ENCODE peak calls at places on chromosomes 13 and 19, in five cellular contexts. G, Y, S, F and N are unnamed samples.

GRCh38 chr19:43784251-43784980 is 3.6 kb upstream of the KCNN4 start:
- DNase-seq in G (peak), F (peak), Y (peak), S (no peak), N (peak)

GRCh38 chr19:400976-401835 is 7.7 kb downstream of the C2CD4C start:
- DNase-seq in G (no peak), F (no peak), S (peak), Y (no peak), N (no peak)

GRCh38 chr13:99357149-99357596 is 50.0 kb upstream of the GPR183 start:
- DNase-seq in F (peak), Y (peak), G (no peak), S (peak), N (peak)

GRCh38 chr19:7395793-7396192 is 47.1 kb downstream of the ARHGEF18 start:
- DNase-seq in S (no peak), Y (no peak), G (no peak), F (peak), N (no peak)

GRCh38 chr19:15836345-15836594 is 20.8 kb upstream of the OR10H1 start:
- DNase-seq in S (no peak), F (no peak), Y (peak), G (peak), N (peak)

GRCh38 chr13:93290503-93290902 is 63.9 kb downstream of the GPC6 start:
- DNase-seq in F (peak), G (no peak), S (no peak), Y (peak), N (peak)

GRCh38 chr13:109154146-109154545 is 524.7 kb downstream of the MYO16 start:
- DNase-seq in G (no peak), Y (no peak), S (no peak), F (peak), N (peak)

GRCh38 chr19:9847087-9847671 is 12.1 kb downstream of the PIN1 start:
- DNase-seq in F (peak), S (peak), Y (peak), G (peak), N (peak)

GRCh38 chr13:38415233-38415632 is 65.6 kb downstream of the UFM1 start:
- DNase-seq in S (no peak), Y (no peak), F (no peak), G (peak), N (peak)

GRCh38 chr19:30068528-30069395 is 126.7 kb downstream of the URI1 start:
- DNase-seq in F (no peak), S (no peak), Y (no peak), G (no peak), N (no peak)

GRCh38 chr13:70960841-70961443 is 852.7 kb upstream of the KLHL1 start:
- DNase-seq in S (no peak), F (peak), Y (peak), G (peak), N (no peak)

GRCh38 chr13:33072282-33072681 is 56.1 kb downstream of the KL start:
- DNase-seq in S (no peak), F (no peak), G (peak), Y (no peak), N (no peak)

GRCh38 chr13:48502601-48503319 is 30.1 kb downstream of the RCBTB2 start:
- DNase-seq in G (no peak), F (no peak), S (no peak), Y (no peak), N (no peak)

GRCh38 chr13:26019881-26020535 is 31.8 kb downstream of the SHISA2 start:
- DNase-seq in S (peak), Y (peak), F (peak), G (no peak), N (peak)

GRCh38 chr13:76663941-76664340 is 222.3 kb downstream of the KCTD12 start:
- DNase-seq in G (no peak), S (no peak), Y (peak), F (no peak), N (no peak)

GRCh38 chr19:28988066-28988465 is 224.9 kb downstream of the UQCRFS1 start:
- DNase-seq in S (no peak), Y (no peak), G (no peak), F (no peak), N (no peak)

GRCh38 chr19:28987177-28987576 is 225.8 kb downstream of the UQCRFS1 start:
- DNase-seq in G (no peak), Y (no peak), S (no peak), F (no peak), N (no peak)

GRCh38 chr19:28985201-28985600 is 227.8 kb downstream of the UQCRFS1 start:
- DNase-seq in Y (no peak), G (no peak), F (no peak), S (no peak), N (no peak)

GRCh38 chr19:28990522-28990921 is 222.4 kb downstream of the UQCRFS1 start:
- DNase-seq in Y (no peak), S (no peak), G (peak), F (no peak), N (no peak)
- H2AK5ac ChIP-seq in Y (no peak), S (no peak), G (no peak), F (no peak), N (no peak)

DNA sequence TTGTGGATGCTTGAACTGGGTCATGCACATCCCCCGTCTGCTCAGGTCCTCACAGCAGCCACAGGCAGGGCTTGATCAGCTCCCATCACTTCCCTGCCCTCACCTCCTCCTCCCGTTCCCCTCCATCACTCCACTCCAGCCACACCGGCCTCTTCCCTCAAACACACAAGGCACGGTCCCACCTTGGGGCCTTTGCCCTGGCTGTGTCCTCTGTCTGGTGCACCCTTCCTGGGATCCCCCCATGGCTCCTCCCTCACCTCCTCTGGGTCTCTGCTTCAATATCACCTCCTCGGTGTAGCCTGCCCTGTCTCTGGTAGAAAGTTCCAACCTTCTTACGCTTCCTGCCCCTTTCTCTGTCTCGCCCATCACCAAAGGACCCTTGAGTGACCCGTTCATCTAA is 16.0 kb downstream of the GTPBP3 start:
- DNase-seq in Y (no peak), F (no peak), G (no peak), S (no peak), N (no peak)
- H2AK5ac ChIP-seq in Y (no peak), F (no peak), G (no peak), S (peak), N (no peak)

GRCh38 chr19:49591731-49592485 is 926 bp downstream of the PRR12 start:
- DNase-seq in G (peak), F (peak), S (peak), Y (peak), N (peak)
- H2AK5ac ChIP-seq in G (no peak), F (peak), S (no peak), Y (peak), N (no peak)

GRCh38 chr19:38718747-38719543 is 25.3 kb downstream of the CAPN12 start:
- DNase-seq in Y (no peak), G (peak), S (peak), F (peak), N (peak)

GRCh38 chr19:38717855-38718254 is 26.4 kb downstream of the CAPN12 start:
- DNase-seq in G (no peak), F (no peak), S (no peak), Y (no peak), N (no peak)

GRCh38 chr19:38720559-38721236 is 23.6 kb downstream of the CAPN12 start:
- DNase-seq in Y (no peak), F (no peak), G (no peak), S (no peak), N (no peak)

GRCh38 chr19:38721496-38721895 is 22.8 kb downstream of the CAPN12 start:
- DNase-seq in Y (no peak), S (no peak), F (no peak), G (no peak), N (no peak)

DNA sequence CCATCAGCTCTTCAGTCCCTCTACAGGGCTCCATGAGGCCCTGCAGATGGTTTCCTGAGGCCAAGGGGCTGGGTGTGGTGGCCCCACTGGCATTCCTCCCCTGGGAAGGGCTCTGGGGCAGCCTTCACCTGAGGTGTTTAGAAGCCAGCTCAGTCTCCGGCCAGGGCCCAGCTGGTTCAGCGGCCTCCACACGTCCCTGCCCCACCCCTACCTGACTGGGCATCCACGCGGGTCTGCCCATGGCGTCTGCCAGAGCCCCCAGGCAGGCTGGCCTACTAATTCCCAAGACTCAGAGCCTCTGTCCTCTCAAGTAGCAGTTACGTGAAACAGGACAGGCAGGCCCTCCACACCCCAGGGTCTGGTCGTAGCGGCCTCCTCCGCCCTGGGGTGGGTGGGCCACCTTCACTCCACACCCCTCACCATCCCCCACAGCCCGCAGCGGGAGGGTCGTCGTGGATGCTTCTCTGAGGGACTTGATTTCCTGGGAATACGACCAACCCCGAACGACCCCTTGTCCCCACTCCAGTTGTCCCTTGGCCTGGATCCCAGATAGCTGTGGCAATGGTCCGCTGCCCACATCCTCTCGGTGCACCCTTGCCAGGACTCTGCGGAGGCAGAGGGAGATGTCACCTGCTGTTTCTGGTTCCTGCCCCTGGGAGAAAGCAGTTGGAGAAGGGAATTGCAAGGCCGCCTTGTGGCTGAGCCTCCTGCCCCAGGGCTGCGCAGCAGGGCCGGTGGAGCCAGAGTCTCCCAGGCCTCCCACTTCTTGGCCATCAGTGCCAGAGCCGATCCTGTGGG is 24.3 kb downstream of the CAPN12 start:
- DNase-seq in F (no peak), Y (no peak), G (no peak), S (no peak), N (no peak)
- H2AK5ac ChIP-seq in F (peak), Y (peak), G (no peak), S (no peak), N (no peak)

GRCh38 chr19:35791814-35792279 is 16.5 kb downstream of the ARHGAP33 start:
- DNase-seq in G (no peak), Y (no peak), S (no peak), F (no peak), N (no peak)
- H2AK5ac ChIP-seq in G (no peak), Y (no peak), S (no peak), F (no peak), N (no peak)

GRCh38 chr19:33234736-33235135 is 9.1 kb upstream of the SLC7A10 start:
- DNase-seq in F (no peak), S (no peak), Y (no peak), G (no peak), N (no peak)
- H2AK5ac ChIP-seq in F (no peak), S (no peak), Y (no peak), G (no peak), N (no peak)

GRCh38 chr19:49389406-49389805 is 1.4 kb downstream of the KASH5 start:
- DNase-seq in S (no peak), Y (no peak), F (no peak), G (no peak), N (no peak)

GRCh38 chr19:49390131-49390977 is 2.3 kb downstream of the KASH5 start:
- DNase-seq in Y (no peak), G (no peak), F (no peak), S (no peak), N (no peak)

GRCh38 chr19:49391581-49392399 is 3.7 kb downstream of the KASH5 start:
- DNase-seq in Y (peak), S (peak), G (peak), F (peak), N (peak)

GRCh38 chr19:49390978-49391304 is 2.9 kb downstream of the KASH5 start:
- DNase-seq in G (no peak), S (no peak), Y (no peak), F (no peak), N (no peak)

DNA sequence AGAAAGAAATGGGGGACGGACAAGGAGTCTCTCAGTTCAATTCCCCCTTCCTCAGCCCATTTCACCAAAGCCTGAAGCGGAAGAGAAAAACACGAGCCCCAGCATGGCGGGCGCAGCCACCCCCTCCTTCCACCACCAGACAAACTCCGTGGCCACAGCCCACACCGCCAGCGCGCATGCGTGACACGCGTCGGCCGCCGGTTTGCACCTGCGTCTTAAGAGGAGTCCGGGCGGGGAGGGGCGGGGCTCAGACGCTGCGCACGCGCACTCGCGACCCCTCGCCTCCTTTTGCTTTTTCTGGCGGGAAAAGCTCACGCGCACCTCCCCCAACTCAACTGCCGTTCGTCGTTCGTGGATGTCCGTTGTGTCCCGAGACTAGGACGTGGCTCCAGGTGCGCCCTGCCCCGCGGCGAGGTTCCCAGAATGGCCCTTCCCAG is at the start of gene KASH5:
- DNase-seq in G (no peak), Y (peak), F (no peak), S (no peak), N (peak)
- H2AK5ac ChIP-seq in G (no peak), Y (no peak), F (no peak), S (no peak), N (no peak)

GRCh38 chr19:42369433-42370067 is 20.5 kb downstream of the CNFN start:
- DNase-seq in F (no peak), G (no peak), Y (no peak), S (no peak), N (no peak)
- H2AK5ac ChIP-seq in F (no peak), G (no peak), Y (no peak), S (peak), N (no peak)

DNA sequence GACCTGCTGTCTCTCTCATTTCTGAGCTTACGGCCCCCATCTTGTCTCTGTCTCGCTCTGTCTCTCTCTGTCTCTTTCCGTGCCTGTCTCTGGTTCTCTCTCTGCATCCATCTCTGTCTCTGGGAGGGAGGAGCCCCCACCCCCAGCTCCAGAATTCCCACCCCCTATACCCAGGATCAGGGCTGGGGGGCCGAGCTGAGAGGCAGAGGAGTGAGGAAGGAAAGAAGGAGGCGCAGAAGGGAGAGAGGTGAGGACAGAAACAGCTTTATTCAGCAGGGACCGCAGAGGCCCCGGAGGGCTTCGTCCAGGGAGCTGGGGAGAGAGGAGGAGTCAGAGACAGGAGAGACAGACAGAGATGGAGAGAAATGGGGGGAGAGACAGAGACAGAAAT is 14.0 kb downstream of the JOSD2 start:
- DNase-seq in G (no peak), Y (no peak), F (no peak), S (no peak), N (no peak)
- H2AK5ac ChIP-seq in G (no peak), Y (no peak), F (no peak), S (no peak), N (no peak)